ENCODE peak calls at places on chromosomes 6 and 20, in eight cellular contexts. One of them, this sample, is unnamed.

GRCh38 chr6:56685102-56685733 is 42.5 kb upstream of the DST start:
- DNase-seq in ovary: no peak
- DNase-seq in A549: no peak
- DNase-seq in sigmoid colon: no peak
- DNase-seq in transverse colon: no peak
- DNase-seq in esophagus muscularis mucosa: no peak
- DNase-seq in H1: no peak
- DNase-seq in stomach: no peak
- DNase-seq in this sample: no peak

GRCh38 chr6:32047084-32047478 is 8.9 kb downstream of the CYP21A2 start:
- DNase-seq in A549: no peak
- DNase-seq in stomach: no peak
- DNase-seq in esophagus muscularis mucosa: no peak
- DNase-seq in transverse colon: peak; percentile 24
- DNase-seq in ovary: peak; percentile 74
- DNase-seq in sigmoid colon: peak; percentile 91
- DNase-seq in H1: no peak
- DNase-seq in this sample: no peak

GRCh38 chr20:61170521-61170920 is 81.5 kb upstream of the CDH4 start:
- DNase-seq in ovary: no peak
- DNase-seq in esophagus muscularis mucosa: no peak
- DNase-seq in A549: no peak
- DNase-seq in transverse colon: no peak
- DNase-seq in H1: peak; percentile 71
- DNase-seq in stomach: no peak
- DNase-seq in sigmoid colon: no peak
- DNase-seq in this sample: no peak

GRCh38 chr6:119978274-119978889 is 628.8 kb upstream of the MAN1A1 start:
- DNase-seq in ovary: no peak
- DNase-seq in H1: no peak
- DNase-seq in transverse colon: no peak
- DNase-seq in stomach: no peak
- DNase-seq in sigmoid colon: no peak
- DNase-seq in A549: no peak
- DNase-seq in esophagus muscularis mucosa: no peak
- DNase-seq in this sample: no peak

GRCh38 chr6:166006593-166007301 is 160.9 kb downstream of the TBXT start:
- DNase-seq in transverse colon: no peak
- DNase-seq in stomach: no peak
- DNase-seq in A549: no peak
- DNase-seq in esophagus muscularis mucosa: peak; percentile 84
- DNase-seq in H1: peak; percentile 44
- DNase-seq in ovary: no peak
- DNase-seq in sigmoid colon: no peak
- DNase-seq in this sample: no peak

GRCh38 chr6:44232676-44233559 is 9.5 kb downstream of the SLC29A1 start:
- DNase-seq in A549: no peak
- DNase-seq in esophagus muscularis mucosa: no peak
- DNase-seq in sigmoid colon: no peak
- DNase-seq in ovary: no peak
- DNase-seq in transverse colon: no peak
- DNase-seq in H1: no peak
- DNase-seq in stomach: no peak
- DNase-seq in this sample: no peak

GRCh38 chr6:169724554-169725269 is 412 bp upstream of the PHF10 start:
- DNase-seq in stomach: peak; percentile 55
- DNase-seq in A549: no peak
- DNase-seq in sigmoid colon: peak; percentile 72
- DNase-seq in H1: peak; percentile 84
- DNase-seq in ovary: peak; percentile 60
- DNase-seq in transverse colon: peak; percentile 59
- DNase-seq in esophagus muscularis mucosa: peak; percentile 92
- DNase-seq in this sample: peak; percentile 72

GRCh38 chr6:90124904-90125510 is 171.6 kb downstream of the BACH2 start:
- DNase-seq in transverse colon: no peak
- DNase-seq in esophagus muscularis mucosa: no peak
- DNase-seq in H1: no peak
- DNase-seq in stomach: no peak
- DNase-seq in sigmoid colon: no peak
- DNase-seq in ovary: no peak
- DNase-seq in A549: no peak
- DNase-seq in this sample: no peak

GRCh38 chr6:112881027-112881426 is 533.9 kb downstream of the RFPL4B start:
- DNase-seq in stomach: no peak
- DNase-seq in H1: no peak
- DNase-seq in transverse colon: no peak
- DNase-seq in esophagus muscularis mucosa: no peak
- DNase-seq in sigmoid colon: no peak
- DNase-seq in A549: no peak
- DNase-seq in ovary: no peak
- DNase-seq in this sample: no peak

GRCh38 chr6:99514089-99514488 is 1.1 kb downstream of the USP45 start:
- DNase-seq in esophagus muscularis mucosa: no peak
- DNase-seq in A549: no peak
- DNase-seq in transverse colon: no peak
- DNase-seq in sigmoid colon: no peak
- DNase-seq in ovary: no peak
- DNase-seq in stomach: no peak
- DNase-seq in H1: no peak
- DNase-seq in this sample: no peak

GRCh38 chr6:4687989-4688947 is 87.9 kb upstream of the CDYL start:
- DNase-seq in ovary: no peak
- DNase-seq in esophagus muscularis mucosa: no peak
- DNase-seq in sigmoid colon: no peak
- DNase-seq in transverse colon: no peak
- DNase-seq in stomach: no peak
- DNase-seq in A549: peak; percentile 72
- DNase-seq in H1: no peak
- DNase-seq in this sample: no peak

GRCh38 chr6:156563710-156564109 is 213.5 kb upstream of the ARID1B start:
- DNase-seq in sigmoid colon: no peak
- DNase-seq in esophagus muscularis mucosa: no peak
- DNase-seq in stomach: no peak
- DNase-seq in A549: no peak
- DNase-seq in ovary: no peak
- DNase-seq in transverse colon: no peak
- DNase-seq in H1: no peak
- DNase-seq in this sample: no peak

GRCh38 chr6:141922898-141923297 is 209.8 kb upstream of the GJE1 start:
- DNase-seq in ovary: no peak
- DNase-seq in sigmoid colon: no peak
- DNase-seq in stomach: no peak
- DNase-seq in transverse colon: no peak
- DNase-seq in H1: no peak
- DNase-seq in esophagus muscularis mucosa: no peak
- DNase-seq in A549: no peak
- DNase-seq in this sample: no peak

GRCh38 chr6:14784596-14785360 is 461.1 kb upstream of the JARID2 start:
- DNase-seq in sigmoid colon: no peak
- DNase-seq in ovary: no peak
- DNase-seq in transverse colon: no peak
- DNase-seq in esophagus muscularis mucosa: no peak
- DNase-seq in A549: no peak
- DNase-seq in H1: peak; percentile 66
- DNase-seq in stomach: no peak
- DNase-seq in this sample: no peak

GRCh38 chr6:38957426-38957825 is 91.2 kb upstream of the GLP1R start:
- DNase-seq in stomach: no peak
- DNase-seq in A549: no peak
- DNase-seq in transverse colon: no peak
- DNase-seq in ovary: no peak
- DNase-seq in sigmoid colon: no peak
- DNase-seq in esophagus muscularis mucosa: no peak
- DNase-seq in H1: no peak
- DNase-seq in this sample: no peak

GRCh38 chr20:61313396-61313795 is 61.3 kb downstream of the CDH4 start:
- DNase-seq in sigmoid colon: no peak
- DNase-seq in esophagus muscularis mucosa: no peak
- DNase-seq in A549: no peak
- DNase-seq in ovary: no peak
- DNase-seq in H1: no peak
- DNase-seq in stomach: no peak
- DNase-seq in transverse colon: no peak
- DNase-seq in this sample: no peak

GRCh38 chr20:24782801-24783630 is 166.1 kb upstream of the CST7 start:
- DNase-seq in transverse colon: no peak
- DNase-seq in A549: no peak
- DNase-seq in esophagus muscularis mucosa: no peak
- DNase-seq in ovary: no peak
- DNase-seq in stomach: no peak
- DNase-seq in sigmoid colon: peak; percentile 45
- DNase-seq in H1: no peak
- DNase-seq in this sample: no peak

GRCh38 chr6:2695464-2696095 is 55.1 kb downstream of the MYLK4 start:
- DNase-seq in stomach: no peak
- DNase-seq in sigmoid colon: no peak
- DNase-seq in esophagus muscularis mucosa: no peak
- DNase-seq in ovary: no peak
- DNase-seq in transverse colon: no peak
- DNase-seq in A549: no peak
- DNase-seq in H1: no peak
- DNase-seq in this sample: no peak

DNA sequence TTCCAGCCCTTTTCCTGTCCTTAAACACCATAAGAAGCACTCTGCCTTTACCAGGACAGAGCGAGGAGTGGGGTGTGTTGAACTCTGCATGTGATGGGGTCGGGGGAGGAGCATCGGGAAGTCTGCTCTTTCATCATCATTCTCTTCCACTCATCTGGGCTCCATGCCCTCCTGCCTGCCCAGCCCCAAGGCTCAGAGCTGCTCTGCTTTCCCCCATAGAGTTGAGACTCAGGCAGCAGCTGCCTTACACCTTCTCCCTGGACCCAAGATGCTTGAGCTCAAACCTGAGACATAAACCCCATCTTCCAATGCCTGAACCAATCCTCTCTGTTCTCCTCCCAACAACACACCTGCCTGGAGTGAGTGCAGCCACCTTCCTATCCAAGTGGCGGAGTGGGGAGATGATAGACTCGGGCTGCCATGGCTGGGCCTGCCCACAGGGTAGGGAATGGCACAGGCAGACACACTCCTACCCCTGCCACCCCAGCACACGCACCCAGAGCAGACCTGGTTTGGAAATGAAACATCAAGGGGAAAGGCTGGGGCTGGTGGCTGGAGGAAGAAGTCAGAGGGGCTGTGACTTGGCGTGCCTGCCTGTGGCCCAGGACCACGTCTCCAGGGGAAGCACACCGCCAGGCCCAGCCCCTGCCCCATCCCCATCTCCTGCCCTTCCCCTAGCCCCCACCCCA is 28.4 kb downstream of the TFEB start:
- DNase-seq in esophagus muscularis mucosa: no peak
- DNase-seq in transverse colon: no peak
- DNase-seq in ovary: peak; percentile 34
- DNase-seq in stomach: no peak
- DNase-seq in A549: no peak
- DNase-seq in sigmoid colon: peak; percentile 85
- DNase-seq in H1: no peak
- DNase-seq in this sample: no peak
- TF ChIP-seq EP300 in esophagus muscularis mucosa: no peak
- TF ChIP-seq EP300 in transverse colon: no peak
- TF ChIP-seq EP300 in ovary: no peak
- TF ChIP-seq EP300 in stomach: no peak
- TF ChIP-seq EP300 in A549: no peak
- TF ChIP-seq EP300 in sigmoid colon: no peak
- TF ChIP-seq EP300 in H1: no peak
- TF ChIP-seq EP300 in this sample: no peak

GRCh38 chr6:148768646-148769270 is 21.9 kb downstream of the UST start:
- DNase-seq in ovary: no peak
- DNase-seq in transverse colon: no peak
- DNase-seq in esophagus muscularis mucosa: no peak
- DNase-seq in sigmoid colon: no peak
- DNase-seq in H1: no peak
- DNase-seq in A549: no peak
- DNase-seq in stomach: no peak
- DNase-seq in this sample: no peak
- H3K4me1 ChIP-seq in ovary: peaks cover 3% of the 10 kb centered on the region
- H3K4me1 ChIP-seq in transverse colon: no peaks in the 10 kb centered on the region
- H3K4me1 ChIP-seq in esophagus muscularis mucosa: no peaks in the 10 kb centered on the region
- H3K4me1 ChIP-seq in sigmoid colon: peaks cover 11% of the 10 kb centered on the region
- H3K4me1 ChIP-seq in H1: peaks cover 6% of the 10 kb centered on the region
- H3K4me1 ChIP-seq in A549: no peaks in the 10 kb centered on the region
- H3K4me1 ChIP-seq in stomach: peaks cover 35% of the 10 kb centered on the region
- H3K4me1 ChIP-seq in this sample: peaks cover 15% of the 10 kb centered on the region

DNA sequence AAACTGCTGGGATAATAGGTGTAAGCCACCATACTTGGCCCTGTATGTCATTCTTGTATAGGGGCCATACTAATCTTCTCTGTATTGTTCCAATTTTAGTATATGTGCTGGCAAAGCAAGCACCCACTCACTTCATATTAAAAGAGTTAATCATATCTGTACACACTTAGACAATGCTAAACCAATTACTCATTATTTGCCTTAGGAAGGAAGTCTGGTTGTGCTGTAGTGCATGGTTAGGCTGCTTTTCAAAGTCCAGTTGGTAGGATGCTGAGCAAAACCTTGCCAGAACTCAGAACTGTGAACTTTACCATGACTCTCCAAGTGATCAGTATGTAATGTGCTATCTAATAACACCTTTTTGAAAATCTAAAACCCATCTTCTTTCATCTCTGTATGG is 88.6 kb downstream of the LIN28B start:
- DNase-seq in sigmoid colon: no peak
- DNase-seq in ovary: no peak
- DNase-seq in A549: peak; percentile 7
- DNase-seq in stomach: no peak
- DNase-seq in transverse colon: no peak
- DNase-seq in esophagus muscularis mucosa: no peak
- DNase-seq in H1: no peak
- DNase-seq in this sample: no peak
- TF ChIP-seq EP300 in sigmoid colon: no peak
- TF ChIP-seq EP300 in ovary: no peak
- TF ChIP-seq EP300 in A549: peak; percentile 30
- TF ChIP-seq EP300 in stomach: no peak
- TF ChIP-seq EP300 in transverse colon: no peak
- TF ChIP-seq EP300 in esophagus muscularis mucosa: no peak
- TF ChIP-seq EP300 in H1: no peak
- TF ChIP-seq EP300 in this sample: no peak

DNA sequence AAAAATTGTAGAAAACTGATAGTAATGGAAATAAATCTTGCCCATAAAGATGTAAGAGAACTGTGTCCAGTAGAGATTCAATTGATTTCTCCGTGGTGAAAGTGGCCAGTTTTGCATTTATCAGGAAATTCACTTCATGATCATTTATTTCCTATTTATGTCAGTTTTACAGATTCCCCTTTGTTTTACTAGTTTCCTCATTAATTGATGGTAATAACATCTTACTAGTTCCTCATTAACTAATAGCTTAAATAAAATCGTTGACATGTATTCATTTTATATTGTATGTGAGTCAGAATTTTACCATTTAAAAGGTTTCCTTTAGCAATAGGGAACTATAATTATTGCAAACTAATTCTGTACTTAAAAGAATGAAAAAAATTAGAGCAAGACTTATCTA is 99.8 kb upstream of the ADGRF1 start:
- DNase-seq in H1: no peak
- DNase-seq in stomach: no peak
- DNase-seq in ovary: no peak
- DNase-seq in sigmoid colon: no peak
- DNase-seq in transverse colon: no peak
- DNase-seq in A549: no peak
- DNase-seq in esophagus muscularis mucosa: no peak
- DNase-seq in this sample: no peak
- H3K4me1 ChIP-seq in H1: peaks cover 7% of the 10 kb centered on the region
- H3K4me1 ChIP-seq in stomach: peaks cover 17% of the 10 kb centered on the region
- H3K4me1 ChIP-seq in ovary: no peaks in the 10 kb centered on the region
- H3K4me1 ChIP-seq in sigmoid colon: peaks cover 19% of the 10 kb centered on the region
- H3K4me1 ChIP-seq in transverse colon: no peaks in the 10 kb centered on the region
- H3K4me1 ChIP-seq in A549: peaks cover 17% of the 10 kb centered on the region
- H3K4me1 ChIP-seq in esophagus muscularis mucosa: peaks cover 3% of the 10 kb centered on the region
- H3K4me1 ChIP-seq in this sample: no peaks in the 10 kb centered on the region